ENCODE peak calls at places on chromosome 13, in five cellular contexts. N is GM10248; A is activated naive CD8-positive, alpha-beta T cell treated with anti-CD3 and anti-CD28 coated beads for 36 hours; J is AG04449; Z is omental fat pad. Q is an unnamed sample.

GRCh38 chr13:49218493-49219051 is 1.6 kb upstream of the MLNR start:
- DNase-seq in N (no peak), A (no peak), J (no peak), Z (no peak), Q (no peak)

GRCh38 chr13:61128850-61129645 is 286.6 kb downstream of the PCDH20 start:
- DNase-seq in N (no peak), A (no peak), J (no peak), Z (no peak), Q (no peak)

GRCh38 chr13:32901994-32902780 is 114.0 kb upstream of the KL start:
- DNase-seq in N (no peak), A (no peak), J (no peak), Z (no peak), Q (no peak)

GRCh38 chr13:81916471-81916870 is 1575.5 kb upstream of the SPRY2 start:
- DNase-seq in N (no peak), A (no peak), J (no peak), Z (no peak), Q (no peak)

GRCh38 chr13:103395140-103395539 is 328.9 kb upstream of the SLC10A2 start:
- DNase-seq in N (no peak), A (no peak), J (no peak), Z (no peak), Q (no peak)

GRCh38 chr13:105168295-105168694 is 1367.2 kb downstream of the EFNB2 start:
- DNase-seq in N (no peak), A (no peak), J (no peak), Z (no peak), Q (no peak)

GRCh38 chr13:109253316-109253715 is 533.1 kb downstream of the IRS2 start:
- DNase-seq in N (no peak), A (no peak), J (no peak), Z (no peak), Q (no peak)

GRCh38 chr13:100674363-100674847 is at the start of gene TMTC4:
- DNase-seq in N (no peak), A (no peak), J (no peak), Z (no peak), Q (no peak)

GRCh38 chr13:60463787-60464186 is 66.8 kb downstream of the TDRD3 start:
- DNase-seq in N (no peak), A (no peak), J (no peak), Z (no peak), Q (no peak)

GRCh38 chr13:19673473-19674430 is 40.3 kb downstream of the MPHOSPH8 start:
- DNase-seq in N (no peak), A (no peak), J (no peak), Z (no peak), Q (no peak)

GRCh38 chr13:96141032-96141431 is 51.1 kb downstream of the HS6ST3 start:
- DNase-seq in N (no peak), A (no peak), J (peak), Z (no peak), Q (no peak)

GRCh38 chr13:61954092-61954491 is 538.4 kb upstream of the PCDH20 start:
- DNase-seq in N (no peak), A (no peak), J (no peak), Z (no peak), Q (no peak)

GRCh38 chr13:99743079-99743478 is 228.5 kb downstream of the ZIC5 start:
- DNase-seq in N (no peak), A (no peak), J (no peak), Z (no peak), Q (no peak)